ENCODE peak calls at places on chromosomes 12 and 14, in ten cellular contexts. One of them, this sample, is unnamed.

GRCh38 chr12:99232324-99232723 is 415.2 kb upstream of the GARIN6 start:
- DNase-seq in cardiac muscle cell: no peak
- DNase-seq in GM10248: no peak
- DNase-seq in AG10803: no peak
- DNase-seq in heart left ventricle: no peak
- DNase-seq in fibroblast of pulmonary artery: no peak
- DNase-seq in WTC11: no peak
- DNase-seq in uterus: no peak
- DNase-seq in psoas muscle: no peak
- DNase-seq in stomach: no peak
- DNase-seq in this sample: no peak

GRCh38 chr14:101033446-101034165 is 130.1 kb upstream of the RTL1 start:
- DNase-seq in cardiac muscle cell: no peak
- DNase-seq in GM10248: no peak
- DNase-seq in AG10803: no peak
- DNase-seq in heart left ventricle: peak; percentile 13
- DNase-seq in fibroblast of pulmonary artery: no peak
- DNase-seq in WTC11: peak; percentile 3
- DNase-seq in uterus: peak; percentile 11
- DNase-seq in psoas muscle: no peak
- DNase-seq in stomach: no peak
- DNase-seq in this sample: no peak

GRCh38 chr14:36901846-36902245 is 240.2 kb downstream of the PAX9 start:
- DNase-seq in cardiac muscle cell: no peak
- DNase-seq in GM10248: no peak
- DNase-seq in AG10803: peak; percentile 1
- DNase-seq in heart left ventricle: no peak
- DNase-seq in fibroblast of pulmonary artery: peak; percentile 1
- DNase-seq in WTC11: no peak
- DNase-seq in uterus: no peak
- DNase-seq in psoas muscle: no peak
- DNase-seq in stomach: no peak
- DNase-seq in this sample: peak; percentile 1

GRCh38 chr12:24473097-24473496 is 475.8 kb downstream of the BCAT1 start:
- DNase-seq in cardiac muscle cell: no peak
- DNase-seq in GM10248: no peak
- DNase-seq in AG10803: no peak
- DNase-seq in heart left ventricle: no peak
- DNase-seq in fibroblast of pulmonary artery: no peak
- DNase-seq in WTC11: no peak
- DNase-seq in uterus: no peak
- DNase-seq in psoas muscle: no peak
- DNase-seq in stomach: no peak
- DNase-seq in this sample: no peak

GRCh38 chr14:64069634-64070359 is 217.0 kb downstream of the SYNE2 start:
- DNase-seq in cardiac muscle cell: no peak
- DNase-seq in GM10248: no peak
- DNase-seq in AG10803: peak; percentile 29
- DNase-seq in heart left ventricle: no peak
- DNase-seq in fibroblast of pulmonary artery: no peak
- DNase-seq in WTC11: no peak
- DNase-seq in uterus: no peak
- DNase-seq in psoas muscle: no peak
- DNase-seq in stomach: no peak
- DNase-seq in this sample: peak; percentile 14

GRCh38 chr12:76250256-76250655 is 98.0 kb downstream of the BBS10 start:
- DNase-seq in cardiac muscle cell: no peak
- DNase-seq in GM10248: no peak
- DNase-seq in AG10803: no peak
- DNase-seq in heart left ventricle: no peak
- DNase-seq in fibroblast of pulmonary artery: no peak
- DNase-seq in WTC11: no peak
- DNase-seq in uterus: no peak
- DNase-seq in psoas muscle: no peak
- DNase-seq in stomach: no peak
- DNase-seq in this sample: peak; percentile 26

GRCh38 chr12:118302053-118302452 is 70.7 kb downstream of the TAOK3 start:
- DNase-seq in cardiac muscle cell: peak; percentile 43
- DNase-seq in GM10248: no peak
- DNase-seq in AG10803: peak; percentile 11
- DNase-seq in heart left ventricle: no peak
- DNase-seq in fibroblast of pulmonary artery: peak; percentile 26
- DNase-seq in WTC11: no peak
- DNase-seq in uterus: no peak
- DNase-seq in psoas muscle: no peak
- DNase-seq in stomach: no peak
- DNase-seq in this sample: peak; percentile 49

GRCh38 chr12:127035011-127035879 is 1231.7 kb upstream of the TMEM132C start:
- DNase-seq in cardiac muscle cell: no peak
- DNase-seq in GM10248: no peak
- DNase-seq in AG10803: peak; percentile 38
- DNase-seq in heart left ventricle: no peak
- DNase-seq in fibroblast of pulmonary artery: no peak
- DNase-seq in WTC11: no peak
- DNase-seq in uterus: no peak
- DNase-seq in psoas muscle: no peak
- DNase-seq in stomach: no peak
- DNase-seq in this sample: no peak

GRCh38 chr12:132502882-132503193 is 12.9 kb downstream of the FBRSL1 start:
- DNase-seq in cardiac muscle cell: no peak
- DNase-seq in GM10248: no peak
- DNase-seq in AG10803: no peak
- DNase-seq in heart left ventricle: no peak
- DNase-seq in fibroblast of pulmonary artery: no peak
- DNase-seq in WTC11: no peak
- DNase-seq in uterus: no peak
- DNase-seq in psoas muscle: no peak
- DNase-seq in stomach: no peak
- DNase-seq in this sample: no peak

GRCh38 chr12:132500856-132501180 is 10.9 kb downstream of the FBRSL1 start:
- DNase-seq in cardiac muscle cell: no peak
- DNase-seq in GM10248: no peak
- DNase-seq in AG10803: no peak
- DNase-seq in heart left ventricle: no peak
- DNase-seq in fibroblast of pulmonary artery: no peak
- DNase-seq in WTC11: no peak
- DNase-seq in uterus: no peak
- DNase-seq in psoas muscle: no peak
- DNase-seq in stomach: no peak
- DNase-seq in this sample: no peak

GRCh38 chr12:132503611-132504204 is 13.8 kb downstream of the FBRSL1 start:
- DNase-seq in cardiac muscle cell: no peak
- DNase-seq in GM10248: no peak
- DNase-seq in AG10803: peak; percentile 40
- DNase-seq in heart left ventricle: no peak
- DNase-seq in fibroblast of pulmonary artery: peak; percentile 39
- DNase-seq in WTC11: no peak
- DNase-seq in uterus: no peak
- DNase-seq in psoas muscle: no peak
- DNase-seq in stomach: no peak
- DNase-seq in this sample: no peak

GRCh38 chr12:132501189-132501940 is 11.4 kb downstream of the FBRSL1 start:
- DNase-seq in cardiac muscle cell: no peak
- DNase-seq in GM10248: no peak
- DNase-seq in AG10803: no peak
- DNase-seq in heart left ventricle: no peak
- DNase-seq in fibroblast of pulmonary artery: no peak
- DNase-seq in WTC11: no peak
- DNase-seq in uterus: no peak
- DNase-seq in psoas muscle: no peak
- DNase-seq in stomach: no peak
- DNase-seq in this sample: no peak

GRCh38 chr12:132502149-132502881 is 12.4 kb downstream of the FBRSL1 start:
- DNase-seq in cardiac muscle cell: no peak
- DNase-seq in GM10248: no peak
- DNase-seq in AG10803: no peak
- DNase-seq in heart left ventricle: no peak
- DNase-seq in fibroblast of pulmonary artery: no peak
- DNase-seq in WTC11: peak; percentile 69
- DNase-seq in uterus: no peak
- DNase-seq in psoas muscle: no peak
- DNase-seq in stomach: no peak
- DNase-seq in this sample: no peak
- TF ChIP-seq CTCF in cardiac muscle cell: no peak
- TF ChIP-seq CTCF in GM10248: no peak
- TF ChIP-seq CTCF in AG10803: no peak
- TF ChIP-seq CTCF in heart left ventricle: no peak
- TF ChIP-seq CTCF in fibroblast of pulmonary artery: no peak
- TF ChIP-seq CTCF in WTC11: no peak
- TF ChIP-seq CTCF in uterus: no peak
- TF ChIP-seq CTCF in psoas muscle: no peak
- TF ChIP-seq CTCF in stomach: no peak
- TF ChIP-seq CTCF in this sample: no peak

GRCh38 chr12:78081590-78082314 is 251.1 kb downstream of the NAV3 start:
- DNase-seq in cardiac muscle cell: no peak
- DNase-seq in GM10248: no peak
- DNase-seq in AG10803: no peak
- DNase-seq in heart left ventricle: no peak
- DNase-seq in fibroblast of pulmonary artery: no peak
- DNase-seq in WTC11: no peak
- DNase-seq in uterus: no peak
- DNase-seq in psoas muscle: no peak
- DNase-seq in stomach: no peak
- DNase-seq in this sample: no peak

GRCh38 chr12:78087363-78087675 is 256.6 kb downstream of the NAV3 start:
- DNase-seq in cardiac muscle cell: no peak
- DNase-seq in GM10248: no peak
- DNase-seq in AG10803: peak; percentile 51
- DNase-seq in heart left ventricle: no peak
- DNase-seq in fibroblast of pulmonary artery: peak; percentile 18
- DNase-seq in WTC11: no peak
- DNase-seq in uterus: no peak
- DNase-seq in psoas muscle: no peak
- DNase-seq in stomach: no peak
- DNase-seq in this sample: peak; percentile 30

GRCh38 chr12:78085562-78086182 is 255.0 kb downstream of the NAV3 start:
- DNase-seq in cardiac muscle cell: peak; percentile 49
- DNase-seq in GM10248: no peak
- DNase-seq in AG10803: peak; percentile 73
- DNase-seq in heart left ventricle: no peak
- DNase-seq in fibroblast of pulmonary artery: peak; percentile 31
- DNase-seq in WTC11: no peak
- DNase-seq in uterus: no peak
- DNase-seq in psoas muscle: no peak
- DNase-seq in stomach: no peak
- DNase-seq in this sample: peak; percentile 49

GRCh38 chr12:78088391-78088832 is 257.7 kb downstream of the NAV3 start:
- DNase-seq in cardiac muscle cell: peak; percentile 30
- DNase-seq in GM10248: peak; percentile 8
- DNase-seq in AG10803: peak; percentile 9
- DNase-seq in heart left ventricle: no peak
- DNase-seq in fibroblast of pulmonary artery: peak; percentile 29
- DNase-seq in WTC11: no peak
- DNase-seq in uterus: no peak
- DNase-seq in psoas muscle: no peak
- DNase-seq in stomach: no peak
- DNase-seq in this sample: peak; percentile 43

GRCh38 chr12:78086553-78087362 is 256.1 kb downstream of the NAV3 start:
- DNase-seq in cardiac muscle cell: no peak
- DNase-seq in GM10248: no peak
- DNase-seq in AG10803: no peak
- DNase-seq in heart left ventricle: no peak
- DNase-seq in fibroblast of pulmonary artery: no peak
- DNase-seq in WTC11: no peak
- DNase-seq in uterus: no peak
- DNase-seq in psoas muscle: no peak
- DNase-seq in stomach: no peak
- DNase-seq in this sample: peak; percentile 15
- TF ChIP-seq CTCF in cardiac muscle cell: no peak
- TF ChIP-seq CTCF in GM10248: no peak
- TF ChIP-seq CTCF in AG10803: peak; percentile 18
- TF ChIP-seq CTCF in heart left ventricle: no peak
- TF ChIP-seq CTCF in fibroblast of pulmonary artery: peak; percentile 24
- TF ChIP-seq CTCF in WTC11: no peak
- TF ChIP-seq CTCF in uterus: no peak
- TF ChIP-seq CTCF in psoas muscle: no peak
- TF ChIP-seq CTCF in stomach: no peak
- TF ChIP-seq CTCF in this sample: peak; percentile 15

DNA sequence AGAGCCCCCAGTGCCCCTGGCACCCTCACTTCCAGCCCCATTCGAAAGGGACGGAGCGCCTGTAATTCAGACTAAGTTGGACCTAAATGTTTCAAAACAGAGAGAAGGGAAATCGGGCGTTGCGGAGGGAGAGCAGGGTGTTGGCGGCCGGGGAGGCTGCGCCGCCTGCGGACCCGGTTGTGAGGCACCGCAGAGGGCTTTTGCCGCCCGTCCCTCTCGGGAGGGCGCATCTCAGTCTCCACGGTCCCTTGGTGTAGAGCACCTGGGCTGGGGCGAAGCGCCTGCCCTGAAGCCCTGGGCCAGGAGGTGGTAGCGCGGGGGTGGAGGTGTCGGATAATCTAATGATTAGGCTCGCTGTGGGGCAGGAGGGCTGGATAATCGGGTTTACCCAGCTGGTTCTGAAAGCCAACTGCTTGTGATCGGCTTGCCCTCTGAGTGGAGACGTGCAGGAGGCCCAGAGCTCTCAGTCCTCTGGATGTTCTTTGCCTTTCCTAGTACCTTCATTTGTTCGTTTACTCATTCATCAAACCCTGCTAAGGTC is 884 bp downstream of the DAAM1 start:
- DNase-seq in cardiac muscle cell: peak; percentile 33
- DNase-seq in GM10248: peak; percentile 28
- DNase-seq in AG10803: no peak
- DNase-seq in heart left ventricle: no peak
- DNase-seq in fibroblast of pulmonary artery: peak; percentile 24
- DNase-seq in WTC11: peak; percentile 15
- DNase-seq in uterus: peak; percentile 30
- DNase-seq in psoas muscle: peak; percentile 22
- DNase-seq in stomach: no peak
- DNase-seq in this sample: peak; percentile 25
- TF ChIP-seq CTCF in cardiac muscle cell: peak; percentile 9
- TF ChIP-seq CTCF in GM10248: no peak
- TF ChIP-seq CTCF in AG10803: peak; percentile 13
- TF ChIP-seq CTCF in heart left ventricle: no peak
- TF ChIP-seq CTCF in fibroblast of pulmonary artery: no peak
- TF ChIP-seq CTCF in WTC11: no peak
- TF ChIP-seq CTCF in uterus: no peak
- TF ChIP-seq CTCF in psoas muscle: no peak
- TF ChIP-seq CTCF in stomach: no peak
- TF ChIP-seq CTCF in this sample: no peak

DNA sequence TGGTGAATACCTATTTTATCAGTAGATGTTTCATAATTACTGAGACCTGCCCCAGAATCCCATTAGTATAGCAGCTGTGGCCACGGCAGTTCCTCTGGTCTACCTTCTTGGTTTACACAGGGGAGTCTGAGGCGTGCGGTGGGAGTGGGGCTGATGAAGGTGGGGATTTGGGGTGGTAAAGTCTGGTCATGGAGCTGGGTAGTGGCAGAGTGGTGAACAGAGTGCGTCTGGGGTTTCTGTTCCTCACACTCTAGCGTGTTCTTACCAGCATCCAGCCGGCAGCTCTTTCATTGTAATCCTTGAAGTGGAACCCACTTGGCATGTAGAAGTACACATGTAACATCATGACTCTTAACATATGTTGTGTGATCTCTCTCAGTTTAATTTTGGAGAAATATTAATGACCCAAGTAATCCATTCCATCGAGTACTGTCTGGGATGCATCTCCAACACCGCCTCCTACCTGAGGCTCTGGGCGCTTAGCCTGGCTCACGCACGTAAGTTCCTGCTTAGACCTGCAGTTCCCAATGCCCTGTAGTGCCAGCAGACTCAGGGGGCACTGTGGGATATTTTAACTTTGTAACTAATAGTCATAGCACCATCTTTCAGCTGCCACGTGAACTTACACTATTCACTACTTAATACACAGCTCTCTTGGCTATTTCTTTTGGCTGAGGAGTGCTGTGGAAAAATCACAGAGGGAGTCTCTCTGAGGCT is 7.9 kb upstream of the DNAH10 start:
- DNase-seq in cardiac muscle cell: no peak
- DNase-seq in GM10248: no peak
- DNase-seq in AG10803: no peak
- DNase-seq in heart left ventricle: no peak
- DNase-seq in fibroblast of pulmonary artery: no peak
- DNase-seq in WTC11: no peak
- DNase-seq in uterus: no peak
- DNase-seq in psoas muscle: no peak
- DNase-seq in stomach: no peak
- DNase-seq in this sample: no peak
- TF ChIP-seq CTCF in cardiac muscle cell: no peak
- TF ChIP-seq CTCF in GM10248: no peak
- TF ChIP-seq CTCF in AG10803: no peak
- TF ChIP-seq CTCF in heart left ventricle: no peak
- TF ChIP-seq CTCF in fibroblast of pulmonary artery: no peak
- TF ChIP-seq CTCF in WTC11: no peak
- TF ChIP-seq CTCF in uterus: no peak
- TF ChIP-seq CTCF in psoas muscle: no peak
- TF ChIP-seq CTCF in stomach: no peak
- TF ChIP-seq CTCF in this sample: no peak

This sample was measured in fibroblast of the aortic adventitia.